ENCODE peak calls at places on chromosome 15, in nine cellular contexts. H, T, O, V, N, C, P, U and Q are unnamed samples.
A peak's percentile ranks its signal among the peaks of the same experiment; 100 is the strongest.

GRCh38 chr15:74233373-74233772 is 2.8 kb upstream of the CCDC33 start:
- DNase-seq in H (no peak), T (no peak), O (no peak), V (no peak), N (no peak), C (no peak), P (no peak), U (no peak), Q (no peak)

GRCh38 chr15:101618861-101619614 is 33.1 kb downstream of the TM2D3 start:
- DNase-seq in H (no peak), T (no peak), O (no peak), V (no peak), N (no peak), C (no peak), P (no peak), U (no peak), Q (no peak)

GRCh38 chr15:70097337-70098169 is at the start of gene TLE3:
- DNase-seq in H (peak; percentile 94), T (peak; percentile 99), O (peak; percentile 99), V (peak; percentile 99), N (peak; percentile 100), C (peak; percentile 96), P (peak; percentile 97), U (peak; percentile 99), Q (peak; percentile 100)

GRCh38 chr15:68578960-68579935 is at the start of gene CORO2B:
- DNase-seq in H (no peak), T (no peak), O (peak; percentile 59), V (peak; percentile 88), N (peak; percentile 36), C (peak; percentile 41), P (no peak), U (no peak), Q (no peak)

GRCh38 chr15:91522609-91523332 is 330.7 kb upstream of the SLCO3A1 start:
- DNase-seq in H (no peak), T (no peak), O (peak; percentile 43), V (peak; percentile 43), N (no peak), C (peak; percentile 46), P (no peak), U (no peak), Q (no peak)

GRCh38 chr15:61660579-61660978 is 399.7 kb downstream of the VPS13C start:
- DNase-seq in H (no peak), T (no peak), O (peak; percentile 5), V (no peak), N (no peak), C (peak; percentile 2), P (no peak), U (no peak), Q (no peak)

GRCh38 chr15:69697913-69698312 is 245.3 kb downstream of the RPLP1 start:
- DNase-seq in H (no peak), T (no peak), O (no peak), V (no peak), N (no peak), C (no peak), P (no peak), U (no peak), Q (peak; percentile 37)

GRCh38 chr15:28989239-28989830 is 103.6 kb downstream of the APBA2 start:
- DNase-seq in H (no peak), T (no peak), O (no peak), V (peak; percentile 71), N (peak; percentile 78), C (no peak), P (peak; percentile 46), U (no peak), Q (no peak)

GRCh38 chr15:73704869-73705645 is 20.9 kb downstream of the CD276 start:
- DNase-seq in H (peak; percentile 2), T (peak; percentile 72), O (peak; percentile 61), V (peak; percentile 92), N (peak; percentile 66), C (no peak), P (no peak), U (peak; percentile 74), Q (peak; percentile 67)

GRCh38 chr15:58498821-58499580 is 67.2 kb downstream of the LIPC start:
- DNase-seq in H (no peak), T (no peak), O (peak; percentile 44), V (no peak), N (no peak), C (peak; percentile 63), P (no peak), U (no peak), Q (no peak)

GRCh38 chr15:25847066-25847465 is 16.1 kb downstream of the ATP10A start:
- DNase-seq in H (no peak), T (no peak), O (no peak), V (no peak), N (no peak), C (no peak), P (no peak), U (peak; percentile 49), Q (no peak)

GRCh38 chr15:48722764-48723661 is 77.5 kb upstream of the FBN1 start:
- DNase-seq in H (no peak), T (no peak), O (peak; percentile 51), V (no peak), N (no peak), C (peak; percentile 91), P (no peak), U (no peak), Q (peak; percentile 48)

GRCh38 chr15:67148196-67148701 is 82.8 kb downstream of the SMAD3 start:
- DNase-seq in H (no peak), T (no peak), O (peak; percentile 65), V (no peak), N (no peak), C (peak; percentile 81), P (no peak), U (no peak), Q (no peak)

GRCh38 chr15:70636540-70637165 is 126.7 kb downstream of the UACA start:
- DNase-seq in H (no peak), T (no peak), O (peak; percentile 47), V (peak; percentile 71), N (no peak), C (no peak), P (no peak), U (no peak), Q (no peak)

GRCh38 chr15:100201376-100202280 is 140.1 kb downstream of the ADAMTS17 start:
- DNase-seq in H (no peak), T (no peak), O (no peak), V (peak; percentile 28), N (no peak), C (peak; percentile 76), P (no peak), U (peak; percentile 55), Q (peak; percentile 12)

GRCh38 chr15:48392356-48392755 is 61.1 kb downstream of the DUT start:
- DNase-seq in H (no peak), T (no peak), O (peak; percentile 85), V (no peak), N (no peak), C (peak; percentile 85), P (no peak), U (no peak), Q (peak; percentile 79)

GRCh38 chr15:91099616-91100560 is at the start of gene SV2B:
- DNase-seq in H (no peak), T (no peak), O (peak; percentile 38), V (peak; percentile 85), N (peak; percentile 75), C (peak; percentile 32), P (peak; percentile 38), U (peak; percentile 63), Q (peak; percentile 41)

GRCh38 chr15:25850154-25851111 is 12.7 kb downstream of the ATP10A start:
- DNase-seq in H (no peak), T (peak; percentile 64), O (peak; percentile 78), V (peak; percentile 83), N (no peak), C (peak; percentile 64), P (peak; percentile 30), U (peak; percentile 83), Q (peak; percentile 83)

GRCh38 chr15:83268147-83268546 is 16.3 kb downstream of the BNC1 start:
- DNase-seq in H (no peak), T (no peak), O (no peak), V (no peak), N (no peak), C (no peak), P (no peak), U (no peak), Q (no peak)
- H3K27me3 ChIP-seq in H (no peaks in the 10 kb centered on the region), T (no peaks in the 10 kb centered on the region), O (no peaks in the 10 kb centered on the region), V (no peaks in the 10 kb centered on the region), N (no peaks in the 10 kb centered on the region), C (no peaks in the 10 kb centered on the region), P (no peaks in the 10 kb centered on the region), U (no peaks in the 10 kb centered on the region), Q (no peaks in the 10 kb centered on the region)

GRCh38 chr15:78103406-78104118 is 11.2 kb downstream of the SH2D7 start:
- DNase-seq in H (no peak), T (peak; percentile 61), O (no peak), V (no peak), N (no peak), C (no peak), P (no peak), U (peak; percentile 78), Q (no peak)
- H3K27ac ChIP-seq in H (no peak overlapping the region), T (peak overlapping the region; percentile 44), O (no peak overlapping the region), V (no peak overlapping the region), N (no peak overlapping the region), C (no peak overlapping the region), P (no peak overlapping the region), U (peak overlapping the region; percentile 25), Q (no peak overlapping the region)

DNA sequence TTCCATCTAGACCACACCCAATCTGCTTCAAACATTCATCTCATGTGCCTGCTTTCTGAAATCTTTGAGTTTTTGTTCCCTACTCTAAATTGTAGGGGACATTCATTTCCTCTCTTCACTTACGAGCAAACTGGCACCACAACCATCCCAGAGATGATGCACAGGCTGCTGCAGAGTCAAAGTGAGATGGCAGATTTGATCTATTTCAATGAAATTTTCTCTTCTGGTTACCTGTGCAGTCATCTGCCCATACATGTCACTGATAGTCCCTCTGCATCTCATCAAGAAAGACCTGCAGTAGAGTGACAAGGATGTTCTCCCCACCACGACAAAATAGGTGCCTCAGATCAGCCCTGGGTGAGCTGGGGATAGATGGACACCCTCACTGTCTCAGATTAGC is 118.2 kb upstream of the TNFAIP8L3 start:
- DNase-seq in H (no peak), T (no peak), O (no peak), V (no peak), N (no peak), C (no peak), P (no peak), U (no peak), Q (no peak)
- H3K27me3 ChIP-seq in H (no peaks in the 10 kb centered on the region), T (no peaks in the 10 kb centered on the region), O (peaks cover 22% of the 10 kb centered on the region), V (peaks cover 25% of the 10 kb centered on the region), N (no peaks in the 10 kb centered on the region), C (peaks cover 10% of the 10 kb centered on the region), P (no peaks in the 10 kb centered on the region), U (no peaks in the 10 kb centered on the region), Q (no peaks in the 10 kb centered on the region)

GRCh38 chr15:76311071-76311956 is at the start of gene ETFA:
- DNase-seq in H (peak; percentile 75), T (peak; percentile 98), O (peak; percentile 98), V (peak; percentile 98), N (peak; percentile 95), C (peak; percentile 82), P (peak; percentile 90), U (peak; percentile 92), Q (peak; percentile 99)

GRCh38 chr15:76312540-76313174 is 1.4 kb upstream of the ETFA start:
- DNase-seq in H (no peak), T (no peak), O (no peak), V (no peak), N (no peak), C (no peak), P (no peak), U (no peak), Q (no peak)

GRCh38 chr15:76310470-76311070 is 699 bp downstream of the ETFA start:
- DNase-seq in H (no peak), T (no peak), O (peak; percentile 18), V (no peak), N (no peak), C (no peak), P (no peak), U (no peak), Q (peak; percentile 40)

GRCh38 chr15:76309561-76310330 is 1.5 kb downstream of the ETFA start:
- DNase-seq in H (no peak), T (no peak), O (peak; percentile 46), V (no peak), N (no peak), C (peak; percentile 17), P (no peak), U (no peak), Q (no peak)

GRCh38 chr15:76313731-76314130 is 2.5 kb upstream of the ETFA start:
- DNase-seq in H (no peak), T (no peak), O (no peak), V (no peak), N (no peak), C (no peak), P (no peak), U (no peak), Q (no peak)
- H3K27ac ChIP-seq in H (no peak overlapping the region), T (no peak overlapping the region), O (no peak overlapping the region), V (no peak overlapping the region), N (no peak overlapping the region), C (no peak overlapping the region), P (no peak overlapping the region), U (no peak overlapping the region), Q (no peak overlapping the region)